ENCODE peak calls at places on chromosomes 5 and 9, in six cellular contexts. U, C, V, L, G and X are unnamed samples.

GRCh38 chr9:112093147-112093874 is 81.8 kb downstream of the SUSD1 start:
- DNase-seq in U (no peak), C (no peak), V (no peak), L (no peak), G (no peak), X (no peak)

GRCh38 chr5:167587768-167588167 is 703.7 kb upstream of the WWC1 start:
- DNase-seq in U (no peak), C (no peak), V (no peak), L (no peak), G (no peak), X (no peak)

GRCh38 chr5:139391570-139392323 is 2.0 kb upstream of the MZB1 start:
- DNase-seq in U (no peak), C (no peak), V (no peak), L (no peak), G (no peak), X (no peak)

GRCh38 chr9:68802525-68803015 is 97.5 kb downstream of the PIP5K1B start:
- DNase-seq in U (no peak), C (no peak), V (no peak), L (peak; percentile 60), G (no peak), X (no peak)

GRCh38 chr9:137083418-137084004 is 3.3 kb upstream of the MAN1B1 start:
- DNase-seq in U (no peak), C (peak; percentile 80), V (peak; percentile 43), L (no peak), G (peak; percentile 57), X (no peak)

GRCh38 chr9:118271936-118272335 is 567.7 kb downstream of the TLR4 start:
- DNase-seq in U (no peak), C (no peak), V (no peak), L (no peak), G (no peak), X (no peak)

GRCh38 chr9:34252670-34253459 is 74.0 kb downstream of the UBAP1 start:
- DNase-seq in U (peak; percentile 17), C (peak; percentile 78), V (peak; percentile 55), L (peak; percentile 42), G (no peak), X (no peak)

GRCh38 chr5:149853019-149853648 is 91.5 kb downstream of the PDE6A start:
- DNase-seq in U (peak; percentile 2), C (peak; percentile 76), V (peak; percentile 71), L (peak; percentile 67), G (peak; percentile 51), X (no peak)

GRCh38 chr5:71596169-71596568 is 9.0 kb downstream of the MCCC2 start:
- DNase-seq in U (no peak), C (no peak), V (no peak), L (no peak), G (no peak), X (no peak)

GRCh38 chr5:10933141-10933540 is 172.1 kb upstream of the DAP start:
- DNase-seq in U (no peak), C (no peak), V (no peak), L (no peak), G (no peak), X (no peak)

GRCh38 chr5:36181709-36182262 is 29.9 kb downstream of the SKP2 start:
- DNase-seq in U (no peak), C (no peak), V (no peak), L (no peak), G (no peak), X (no peak)

GRCh38 chr9:16202913-16203734 is 650.3 kb downstream of the CCDC171 start:
- DNase-seq in U (no peak), C (no peak), V (no peak), L (no peak), G (no peak), X (no peak)

GRCh38 chr5:115507682-115508081 is 36.9 kb downstream of the FEM1C start:
- DNase-seq in U (no peak), C (no peak), V (no peak), L (no peak), G (no peak), X (no peak)

GRCh38 chr9:89467278-89467625 is 30.7 kb downstream of the SEMA4D start:
- DNase-seq in U (no peak), C (no peak), V (no peak), L (no peak), G (no peak), X (no peak)

GRCh38 chr9:8863064-8863463 is 1063.5 kb upstream of the DMAC1 start:
- DNase-seq in U (no peak), C (no peak), V (no peak), L (no peak), G (no peak), X (no peak)

GRCh38 chr5:80408475-80408875 is 611 bp downstream of the ZFYVE16 start:
- DNase-seq in U (no peak), C (peak; percentile 81), V (no peak), L (no peak), G (no peak), X (no peak)

GRCh38 chr5:118956727-118957126 is 31.6 kb downstream of the DTWD2 start:
- DNase-seq in U (no peak), C (no peak), V (no peak), L (no peak), G (no peak), X (no peak)

GRCh38 chr5:139389701-139390638 is at the start of gene MZB1:
- DNase-seq in U (peak; percentile 24), C (no peak), V (no peak), L (peak; percentile 75), G (no peak), X (no peak)

GRCh38 chr9:133476531-133476930 is 2.4 kb downstream of the SLC2A6 start:
- DNase-seq in U (no peak), C (no peak), V (no peak), L (no peak), G (no peak), X (no peak)

GRCh38 chr5:124136609-124137008 is 609.8 kb downstream of the ZNF608 start:
- DNase-seq in U (no peak), C (no peak), V (no peak), L (no peak), G (no peak), X (no peak)

GRCh38 chr9:97514531-97514930 is 13.1 kb downstream of the TMOD1 start:
- DNase-seq in U (no peak), C (no peak), V (no peak), L (no peak), G (no peak), X (no peak)

GRCh38 chr9:92155221-92155620 is 40.0 kb upstream of the SPTLC1 start:
- DNase-seq in U (no peak), C (no peak), V (no peak), L (no peak), G (no peak), X (no peak)

GRCh38 chr5:157258450-157258849 is 7.5 kb upstream of the CYFIP2 start:
- DNase-seq in U (no peak), C (no peak), V (no peak), L (no peak), G (no peak), X (no peak)

GRCh38 chr5:120083851-120084615 is 380.1 kb upstream of the PRR16 start:
- DNase-seq in U (no peak), C (no peak), V (no peak), L (no peak), G (no peak), X (no peak)

GRCh38 chr5:8908055-8908683 is 637.7 kb downstream of the SEMA5A start:
- DNase-seq in U (no peak), C (no peak), V (no peak), L (peak; percentile 5), G (no peak), X (no peak)

GRCh38 chr5:10528827-10529226 is 35.0 kb upstream of the ANKRD33B start:
- DNase-seq in U (no peak), C (peak; percentile 7), V (no peak), L (no peak), G (no peak), X (no peak)